ENCODE peak calls at places on chromosomes 6 and 20, in four cellular contexts. K, J, N and H are unnamed samples.

GRCh38 chr6:55276745-55277627 is 50.3 kb upstream of the GFRAL start:
- DNase-seq in K (peak), J (peak), N (peak), H (peak)

GRCh38 chr6:39347906-39348585 is 25.5 kb upstream of the KCNK16 start:
- DNase-seq in K (peak), J (peak), N (peak), H (no peak)

GRCh38 chr6:40822619-40823018 is 216.4 kb downstream of the UNC5CL start:
- DNase-seq in K (no peak), J (no peak), N (no peak), H (peak)

GRCh38 chr6:6685249-6685667 is 96.7 kb downstream of the LY86 start:
- DNase-seq in K (peak), J (no peak), N (no peak), H (no peak)

GRCh38 chr6:133467231-133467981 is 226.2 kb downstream of the EYA4 start:
- DNase-seq in K (no peak), J (no peak), N (peak), H (no peak)

GRCh38 chr6:153538491-153538890 is 407.4 kb upstream of the RGS17 start:
- DNase-seq in K (no peak), J (no peak), N (no peak), H (no peak)

GRCh38 chr6:85756982-85757381 is 114.3 kb upstream of the SYNCRIP start:
- DNase-seq in K (peak), J (no peak), N (no peak), H (no peak)

GRCh38 chr6:5541751-5542432 is 280.6 kb downstream of the FARS2 start:
- DNase-seq in K (no peak), J (no peak), N (no peak), H (no peak)

GRCh38 chr20:42656130-42656529 is 533.6 kb downstream of the PTPRT start:
- DNase-seq in K (no peak), J (no peak), N (no peak), H (no peak)

GRCh38 chr6:154578004-154578559 is 67.6 kb upstream of the CNKSR3 start:
- DNase-seq in K (no peak), J (no peak), N (no peak), H (no peak)

GRCh38 chr20:39089029-39089428 is 126.9 kb downstream of the DHX35 start:
- DNase-seq in K (no peak), J (no peak), N (no peak), H (no peak)

GRCh38 chr6:77466055-77467028 is 3.1 kb upstream of the HTR1B start:
- DNase-seq in K (peak), J (peak), N (peak), H (no peak)

GRCh38 chr6:140499607-140500006 is 1125.2 kb upstream of the CITED2 start:
- DNase-seq in K (no peak), J (no peak), N (no peak), H (no peak)

GRCh38 chr6:140504776-140505175 is 1130.3 kb upstream of the CITED2 start:
- DNase-seq in K (no peak), J (no peak), N (no peak), H (no peak)

GRCh38 chr6:140500864-140501263 is 1126.4 kb upstream of the CITED2 start:
- DNase-seq in K (no peak), J (no peak), N (no peak), H (no peak)
- H3K4me3 ChIP-seq in K (no peak), J (no peak), N (no peak), H (no peak)

DNA sequence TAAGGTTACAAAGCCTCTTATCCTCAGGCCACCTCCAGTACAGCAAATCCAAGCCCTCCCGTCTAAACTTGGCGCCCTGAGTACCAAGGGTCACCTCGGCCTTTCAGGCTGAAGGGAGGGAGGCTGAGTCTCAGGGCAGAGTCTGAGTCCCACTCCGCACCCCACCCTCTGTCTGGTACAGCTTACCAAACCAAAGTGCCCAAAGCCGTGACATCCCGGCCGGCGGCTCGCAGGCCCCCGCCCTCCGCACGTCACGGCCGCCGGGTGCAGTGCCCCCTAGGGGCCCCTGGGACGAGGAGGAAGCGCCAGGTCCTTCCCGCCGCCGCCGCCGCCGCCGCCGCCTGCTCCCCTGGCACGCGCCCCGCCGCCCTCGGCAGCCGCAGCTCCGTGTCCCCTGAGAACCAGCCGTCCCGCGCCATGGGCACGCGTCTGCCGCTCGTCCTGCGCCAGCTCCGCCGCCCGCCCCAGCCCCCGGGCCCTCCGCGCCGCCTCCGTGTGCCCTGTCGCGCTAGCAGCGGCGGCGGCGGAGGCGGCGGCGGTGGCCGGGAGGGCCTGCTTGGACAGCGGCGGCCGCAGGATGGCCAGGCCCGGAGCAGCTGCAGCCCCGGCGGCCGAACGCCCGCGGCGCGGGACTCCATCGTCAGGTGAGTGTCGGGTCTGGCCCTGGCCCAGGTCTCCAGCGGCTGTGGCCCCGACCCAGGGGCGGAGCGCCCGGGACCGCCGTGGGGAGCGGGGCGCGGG is at the start of gene MTHFD1L:
- DNase-seq in K (peak), J (peak), N (peak), H (peak)
- H3K4me3 ChIP-seq in K (peak), J (peak), N (peak), H (peak)

GRCh38 chr6:34248198-34248726 is 544 bp downstream of the SMIM29 start:
- DNase-seq in K (peak), J (peak), N (no peak), H (no peak)

GRCh38 chr6:34248727-34249468 is at the start of gene SMIM29:
- DNase-seq in K (peak), J (peak), N (peak), H (peak)

GRCh38 chr6:34246563-34247391 is 2.0 kb downstream of the SMIM29 start:
- DNase-seq in K (peak), J (no peak), N (no peak), H (no peak)

GRCh38 chr6:34246249-34246562 is 2.6 kb downstream of the SMIM29 start:
- DNase-seq in K (no peak), J (no peak), N (no peak), H (no peak)

DNA sequence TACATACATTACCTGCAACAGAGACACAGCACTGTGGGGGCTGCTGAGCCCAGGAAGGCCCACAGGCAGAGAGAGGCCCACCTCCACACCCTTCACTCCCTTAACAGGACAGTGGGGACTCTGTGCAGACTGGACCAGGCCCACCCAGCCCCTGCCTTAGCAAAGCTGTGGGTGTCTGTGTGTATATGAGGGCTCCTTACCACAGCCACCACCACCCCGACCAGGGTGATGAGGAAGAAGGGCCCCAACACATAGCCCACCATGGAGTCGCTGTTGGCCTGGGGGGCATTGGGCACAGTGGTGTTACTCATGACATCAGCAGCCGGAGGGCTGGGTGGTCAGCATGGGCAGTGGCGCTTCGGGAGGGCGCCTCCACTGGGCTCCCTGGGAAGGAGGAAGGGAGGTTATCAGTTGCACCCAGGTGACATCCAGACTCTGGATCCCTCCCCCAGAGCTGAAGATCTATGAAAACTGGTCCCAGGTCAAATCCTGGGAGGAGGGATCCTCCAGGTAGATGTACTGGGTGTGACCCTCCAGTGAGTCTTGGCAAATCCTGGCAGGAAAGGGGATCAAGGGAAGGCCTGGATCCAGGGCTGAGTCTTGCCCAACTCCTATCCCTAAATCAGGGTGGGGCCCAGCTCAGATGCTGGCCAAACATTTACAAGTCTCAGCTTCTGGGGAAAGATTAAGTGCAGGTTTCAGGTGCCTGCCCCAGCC is 1.2 kb downstream of the SMIM29 start:
- DNase-seq in K (no peak), J (no peak), N (no peak), H (no peak)
- H3K4me3 ChIP-seq in K (peak), J (peak), N (peak), H (peak)

GRCh38 chr6:37552267-37552666 is 52.6 kb upstream of the CCDC167 start:
- DNase-seq in K (no peak), J (no peak), N (no peak), H (no peak)

GRCh38 chr6:37555040-37555781 is 55.5 kb upstream of the CCDC167 start:
- DNase-seq in K (peak), J (no peak), N (no peak), H (no peak)

GRCh38 chr6:37551867-37552266 is 52.2 kb upstream of the CCDC167 start:
- DNase-seq in K (peak), J (no peak), N (no peak), H (no peak)

GRCh38 chr6:37556884-37557644 is 57.4 kb upstream of the CCDC167 start:
- DNase-seq in K (peak), J (no peak), N (no peak), H (no peak)

DNA sequence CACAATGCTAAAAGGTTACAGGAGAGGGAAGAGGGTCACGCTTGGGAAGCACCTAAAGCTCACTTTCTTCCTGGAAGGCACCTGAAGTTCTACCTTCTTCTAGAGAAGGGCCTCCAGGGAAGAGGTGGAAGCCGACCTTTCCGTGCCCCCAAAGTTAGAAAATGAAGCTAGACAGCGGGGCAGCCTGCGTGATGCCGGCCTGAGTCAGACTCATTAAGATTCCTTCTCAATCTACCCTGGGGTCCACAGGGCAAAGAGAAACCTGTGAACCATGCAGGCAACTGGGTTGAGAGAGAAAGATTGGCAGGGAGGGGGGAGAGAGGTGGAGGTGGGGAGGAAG is 54.8 kb upstream of the CCDC167 start:
- DNase-seq in K (peak), J (no peak), N (no peak), H (no peak)
- H3K4me3 ChIP-seq in K (peak), J (no peak), N (no peak), H (no peak)

DNA sequence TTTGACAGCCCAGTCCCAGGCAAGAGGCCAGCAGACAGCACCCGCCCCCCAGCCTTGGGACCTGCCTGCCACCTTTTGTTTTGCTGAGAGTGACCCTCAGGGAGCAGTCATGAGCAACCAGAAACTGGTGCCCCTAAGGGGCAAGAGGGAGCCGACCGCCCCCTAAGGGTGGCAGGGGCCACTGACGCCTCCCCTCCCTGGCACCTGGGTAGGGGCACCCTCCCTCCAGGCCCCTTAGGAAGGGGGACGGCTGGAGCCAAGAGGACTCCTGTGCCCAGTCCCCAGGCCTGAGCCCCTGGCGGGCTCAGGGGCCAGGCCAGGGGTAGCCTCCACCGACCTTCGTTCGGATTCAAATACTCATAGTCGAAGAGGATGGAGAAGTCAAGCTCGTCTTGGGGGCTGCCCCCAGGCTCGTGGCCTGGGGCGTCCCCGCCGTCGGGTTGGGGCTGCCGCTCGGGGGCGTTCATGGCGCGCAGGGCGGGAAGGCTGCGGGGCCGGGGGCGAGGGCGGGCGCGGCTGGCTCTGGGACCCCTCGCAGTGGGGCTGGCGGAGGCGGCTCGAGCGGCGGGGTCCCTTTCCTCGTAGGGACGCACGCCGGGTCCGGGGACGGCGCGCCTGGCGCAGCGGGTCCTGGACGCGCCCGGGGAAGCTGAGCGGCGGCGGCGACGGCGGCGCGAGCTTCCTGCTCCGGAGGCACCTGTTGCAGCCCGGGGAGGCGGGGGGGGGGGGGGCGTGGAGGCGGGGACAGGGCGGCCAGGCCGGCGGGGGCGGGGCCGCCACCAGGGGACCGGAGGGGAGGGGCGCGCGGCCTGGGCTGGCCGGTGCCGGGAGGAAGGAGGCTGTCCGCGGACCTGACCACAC is at the start of gene NFATC2:
- DNase-seq in K (peak), J (peak), N (no peak), H (no peak)
- H3K4me3 ChIP-seq in K (peak), J (peak), N (peak), H (peak)

GRCh38 chr6:25068866-25069265 is 133.1 kb upstream of the RIPOR2 start:
- DNase-seq in K (no peak), J (no peak), N (no peak), H (no peak)

GRCh38 chr6:25066593-25066992 is 130.8 kb upstream of the RIPOR2 start:
- DNase-seq in K (no peak), J (no peak), N (no peak), H (no peak)

DNA sequence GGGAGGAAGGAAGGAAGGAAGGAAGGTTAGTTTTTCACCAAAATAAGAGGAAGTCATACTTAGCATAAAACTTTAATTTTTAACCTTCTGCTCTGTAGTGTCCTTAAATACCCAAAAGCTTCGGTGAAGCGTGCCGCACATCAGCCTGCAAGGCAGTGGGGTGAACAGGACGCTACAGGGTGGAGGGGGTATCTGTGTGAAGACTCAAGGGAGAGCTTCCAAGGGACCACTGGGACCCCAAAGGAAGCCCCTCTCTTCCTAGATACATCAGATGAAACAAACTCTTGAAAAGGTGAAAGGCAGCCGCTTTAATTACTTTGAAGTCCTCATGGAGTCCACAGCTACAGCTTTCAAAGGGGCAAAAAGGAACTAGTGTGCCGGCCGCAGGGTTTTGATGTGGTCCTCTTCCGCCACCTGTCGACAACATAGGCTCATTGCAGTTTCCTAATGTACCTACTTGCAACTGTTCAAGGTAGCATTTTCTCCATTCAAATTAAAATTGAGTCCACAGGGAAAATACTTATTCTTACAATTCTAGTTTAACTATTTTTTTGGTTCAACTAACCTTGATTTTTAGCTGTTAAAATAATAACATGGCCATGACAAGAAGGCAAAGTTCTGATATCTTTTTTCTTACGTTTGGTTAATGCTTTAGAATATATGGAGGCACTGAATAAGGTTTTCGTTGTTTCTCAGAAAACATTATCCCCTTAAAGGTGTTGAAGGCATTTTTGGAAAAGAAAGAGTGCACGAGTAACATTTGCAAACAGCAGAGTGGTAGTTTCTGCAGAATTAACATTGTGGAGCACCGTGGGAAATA is 135.0 kb upstream of the RIPOR2 start:
- DNase-seq in K (peak), J (peak), N (peak), H (no peak)
- H3K4me3 ChIP-seq in K (peak), J (no peak), N (no peak), H (no peak)